ENCODE peak calls at places on chromosome 6, in eight cellular contexts. One of them, this sample, is unnamed.

GRCh38 chr6:5499644-5500306 is 238.5 kb downstream of the FARS2 start:
- DNase-seq in WTC11: no peak
- DNase-seq in iPS-NIHi11: no peak
- DNase-seq in NCI-H524: no peak
- DNase-seq in activated T-helper 9 cell treated with anti-CD3 and anti-CD28 coated beads, Interleukin-2, amount 50 U/mL, for 16 hours: no peak
- DNase-seq in tibial nerve: no peak
- DNase-seq in substantia nigra: no peak
- DNase-seq in mucosa of descending colon: no peak
- DNase-seq in this sample: no peak

GRCh38 chr6:110180228-110181008 is at the start of gene CDC40:
- DNase-seq in WTC11: peak
- DNase-seq in iPS-NIHi11: peak
- DNase-seq in NCI-H524: peak
- DNase-seq in activated T-helper 9 cell treated with anti-CD3 and anti-CD28 coated beads, Interleukin-2, amount 50 U/mL, for 16 hours: peak
- DNase-seq in tibial nerve: peak
- DNase-seq in substantia nigra: peak
- DNase-seq in mucosa of descending colon: peak
- DNase-seq in this sample: no peak

GRCh38 chr6:51025082-51025777 is 206.6 kb downstream of the TFAP2B start:
- DNase-seq in WTC11: peak
- DNase-seq in iPS-NIHi11: no peak
- DNase-seq in NCI-H524: no peak
- DNase-seq in activated T-helper 9 cell treated with anti-CD3 and anti-CD28 coated beads, Interleukin-2, amount 50 U/mL, for 16 hours: no peak
- DNase-seq in tibial nerve: no peak
- DNase-seq in substantia nigra: no peak
- DNase-seq in mucosa of descending colon: no peak
- DNase-seq in this sample: peak

GRCh38 chr6:122610690-122611455 is 668 bp downstream of the PKIB start:
- DNase-seq in WTC11: peak
- DNase-seq in iPS-NIHi11: peak
- DNase-seq in NCI-H524: peak
- DNase-seq in activated T-helper 9 cell treated with anti-CD3 and anti-CD28 coated beads, Interleukin-2, amount 50 U/mL, for 16 hours: no peak
- DNase-seq in tibial nerve: peak
- DNase-seq in substantia nigra: peak
- DNase-seq in mucosa of descending colon: peak
- DNase-seq in this sample: peak

GRCh38 chr6:37830225-37830624 is 10.7 kb downstream of the ZFAND3 start:
- DNase-seq in WTC11: no peak
- DNase-seq in iPS-NIHi11: no peak
- DNase-seq in NCI-H524: no peak
- DNase-seq in activated T-helper 9 cell treated with anti-CD3 and anti-CD28 coated beads, Interleukin-2, amount 50 U/mL, for 16 hours: no peak
- DNase-seq in tibial nerve: no peak
- DNase-seq in substantia nigra: no peak
- DNase-seq in mucosa of descending colon: no peak
- DNase-seq in this sample: no peak

GRCh38 chr6:109456710-109457595 is 1.4 kb upstream of the MICAL1 start:
- DNase-seq in WTC11: no peak
- DNase-seq in iPS-NIHi11: no peak
- DNase-seq in NCI-H524: no peak
- DNase-seq in activated T-helper 9 cell treated with anti-CD3 and anti-CD28 coated beads, Interleukin-2, amount 50 U/mL, for 16 hours: no peak
- DNase-seq in tibial nerve: peak
- DNase-seq in substantia nigra: no peak
- DNase-seq in mucosa of descending colon: peak
- DNase-seq in this sample: peak

GRCh38 chr6:84348801-84349200 is 121.4 kb upstream of the CEP162 start:
- DNase-seq in WTC11: no peak
- DNase-seq in iPS-NIHi11: no peak
- DNase-seq in NCI-H524: no peak
- DNase-seq in activated T-helper 9 cell treated with anti-CD3 and anti-CD28 coated beads, Interleukin-2, amount 50 U/mL, for 16 hours: no peak
- DNase-seq in tibial nerve: no peak
- DNase-seq in substantia nigra: no peak
- DNase-seq in mucosa of descending colon: no peak
- DNase-seq in this sample: no peak

GRCh38 chr6:37171141-37171969 is 1.4 kb downstream of the PIM1 start:
- DNase-seq in WTC11: peak
- DNase-seq in iPS-NIHi11: peak
- DNase-seq in NCI-H524: peak
- DNase-seq in activated T-helper 9 cell treated with anti-CD3 and anti-CD28 coated beads, Interleukin-2, amount 50 U/mL, for 16 hours: no peak
- DNase-seq in tibial nerve: peak
- DNase-seq in substantia nigra: peak
- DNase-seq in mucosa of descending colon: peak
- DNase-seq in this sample: peak

GRCh38 chr6:47235964-47236760 is 73.5 kb downstream of the TNFRSF21 start:
- DNase-seq in WTC11: no peak
- DNase-seq in iPS-NIHi11: no peak
- DNase-seq in NCI-H524: peak
- DNase-seq in activated T-helper 9 cell treated with anti-CD3 and anti-CD28 coated beads, Interleukin-2, amount 50 U/mL, for 16 hours: no peak
- DNase-seq in tibial nerve: no peak
- DNase-seq in substantia nigra: no peak
- DNase-seq in mucosa of descending colon: peak
- DNase-seq in this sample: no peak

GRCh38 chr6:19410477-19410876 is 426.7 kb upstream of the ID4 start:
- DNase-seq in WTC11: no peak
- DNase-seq in iPS-NIHi11: no peak
- DNase-seq in NCI-H524: no peak
- DNase-seq in activated T-helper 9 cell treated with anti-CD3 and anti-CD28 coated beads, Interleukin-2, amount 50 U/mL, for 16 hours: no peak
- DNase-seq in tibial nerve: no peak
- DNase-seq in substantia nigra: no peak
- DNase-seq in mucosa of descending colon: no peak
- DNase-seq in this sample: no peak

GRCh38 chr6:167762259-167762962 is 64.3 kb upstream of the AFDN start:
- DNase-seq in WTC11: no peak
- DNase-seq in iPS-NIHi11: no peak
- DNase-seq in NCI-H524: no peak
- DNase-seq in activated T-helper 9 cell treated with anti-CD3 and anti-CD28 coated beads, Interleukin-2, amount 50 U/mL, for 16 hours: no peak
- DNase-seq in tibial nerve: peak
- DNase-seq in substantia nigra: no peak
- DNase-seq in mucosa of descending colon: no peak
- DNase-seq in this sample: no peak

GRCh38 chr6:48765352-48765961 is 654.5 kb upstream of the PTCHD4 start:
- DNase-seq in WTC11: peak
- DNase-seq in iPS-NIHi11: peak
- DNase-seq in NCI-H524: peak
- DNase-seq in activated T-helper 9 cell treated with anti-CD3 and anti-CD28 coated beads, Interleukin-2, amount 50 U/mL, for 16 hours: no peak
- DNase-seq in tibial nerve: no peak
- DNase-seq in substantia nigra: no peak
- DNase-seq in mucosa of descending colon: no peak
- DNase-seq in this sample: peak

GRCh38 chr6:139592011-139592410 is 217.6 kb upstream of the CITED2 start:
- DNase-seq in WTC11: no peak
- DNase-seq in iPS-NIHi11: no peak
- DNase-seq in NCI-H524: no peak
- DNase-seq in activated T-helper 9 cell treated with anti-CD3 and anti-CD28 coated beads, Interleukin-2, amount 50 U/mL, for 16 hours: no peak
- DNase-seq in tibial nerve: no peak
- DNase-seq in substantia nigra: no peak
- DNase-seq in mucosa of descending colon: no peak
- DNase-seq in this sample: no peak

GRCh38 chr6:167420858-167421766 is 96.2 kb downstream of the TTLL2 start:
- DNase-seq in WTC11: no peak
- DNase-seq in iPS-NIHi11: no peak
- DNase-seq in NCI-H524: no peak
- DNase-seq in activated T-helper 9 cell treated with anti-CD3 and anti-CD28 coated beads, Interleukin-2, amount 50 U/mL, for 16 hours: no peak
- DNase-seq in tibial nerve: no peak
- DNase-seq in substantia nigra: no peak
- DNase-seq in mucosa of descending colon: peak
- DNase-seq in this sample: no peak

GRCh38 chr6:41336824-41337223 is 1.4 kb downstream of the NCR2 start:
- DNase-seq in WTC11: no peak
- DNase-seq in iPS-NIHi11: no peak
- DNase-seq in NCI-H524: peak
- DNase-seq in activated T-helper 9 cell treated with anti-CD3 and anti-CD28 coated beads, Interleukin-2, amount 50 U/mL, for 16 hours: no peak
- DNase-seq in tibial nerve: no peak
- DNase-seq in substantia nigra: no peak
- DNase-seq in mucosa of descending colon: no peak
- DNase-seq in this sample: no peak

GRCh38 chr6:64280569-64280968 is 645.0 kb downstream of the PHF3 start:
- DNase-seq in WTC11: peak
- DNase-seq in iPS-NIHi11: no peak
- DNase-seq in NCI-H524: peak
- DNase-seq in activated T-helper 9 cell treated with anti-CD3 and anti-CD28 coated beads, Interleukin-2, amount 50 U/mL, for 16 hours: no peak
- DNase-seq in tibial nerve: peak
- DNase-seq in substantia nigra: no peak
- DNase-seq in mucosa of descending colon: no peak
- DNase-seq in this sample: peak

GRCh38 chr6:99608886-99609482 is 2.4 kb downstream of the PRDM13 start:
- DNase-seq in WTC11: no peak
- DNase-seq in iPS-NIHi11: no peak
- DNase-seq in NCI-H524: no peak
- DNase-seq in activated T-helper 9 cell treated with anti-CD3 and anti-CD28 coated beads, Interleukin-2, amount 50 U/mL, for 16 hours: no peak
- DNase-seq in tibial nerve: no peak
- DNase-seq in substantia nigra: no peak
- DNase-seq in mucosa of descending colon: no peak
- DNase-seq in this sample: no peak

GRCh38 chr6:24630861-24631505 is 15.0 kb downstream of the KIAA0319 start:
- DNase-seq in WTC11: no peak
- DNase-seq in iPS-NIHi11: no peak
- DNase-seq in NCI-H524: no peak
- DNase-seq in activated T-helper 9 cell treated with anti-CD3 and anti-CD28 coated beads, Interleukin-2, amount 50 U/mL, for 16 hours: no peak
- DNase-seq in tibial nerve: no peak
- DNase-seq in substantia nigra: no peak
- DNase-seq in mucosa of descending colon: no peak
- DNase-seq in this sample: no peak

GRCh38 chr6:16523550-16524379 is 237.5 kb downstream of the ATXN1 start:
- DNase-seq in WTC11: no peak
- DNase-seq in iPS-NIHi11: no peak
- DNase-seq in NCI-H524: no peak
- DNase-seq in activated T-helper 9 cell treated with anti-CD3 and anti-CD28 coated beads, Interleukin-2, amount 50 U/mL, for 16 hours: no peak
- DNase-seq in tibial nerve: no peak
- DNase-seq in substantia nigra: no peak
- DNase-seq in mucosa of descending colon: no peak
- DNase-seq in this sample: no peak

GRCh38 chr6:34142599-34142998 is 3.3 kb downstream of the GRM4 start:
- DNase-seq in WTC11: peak
- DNase-seq in iPS-NIHi11: peak
- DNase-seq in NCI-H524: peak
- DNase-seq in activated T-helper 9 cell treated with anti-CD3 and anti-CD28 coated beads, Interleukin-2, amount 50 U/mL, for 16 hours: no peak
- DNase-seq in tibial nerve: no peak
- DNase-seq in substantia nigra: no peak
- DNase-seq in mucosa of descending colon: no peak
- DNase-seq in this sample: peak

This sample was measured in GM23338.